ENCODE peak calls at places on chromosomes 4 and X, in eight cellular contexts. I, S, E, H, D, L, W and O are unnamed samples. For H3K4me1, the result is how much of the 10 kb centered on the place peaks cover.

GRCh38 chr4:70703695-70704332 is 15.5 kb downstream of the UTP3 start:
- DNase-seq in I (peak), S (peak), E (peak), H (no peak), D (no peak), L (peak), W (peak), O (peak)

GRCh38 chrX:136879001-136879667 is 1.4 kb downstream of the RBMX start:
- DNase-seq in I (no peak), S (no peak), E (no peak), H (no peak), D (no peak), L (no peak), W (no peak), O (no peak)

GRCh38 chr4:145299380-145300076 is 119.1 kb upstream of the OTUD4 start:
- DNase-seq in I (no peak), S (no peak), E (no peak), H (no peak), D (peak), L (peak), W (no peak), O (no peak)

GRCh38 chr4:12881945-12882589 is 602.1 kb downstream of the RAB28 start:
- DNase-seq in I (no peak), S (no peak), E (no peak), H (no peak), D (no peak), L (no peak), W (no peak), O (no peak)

GRCh38 chrX:48715066-48715465 is 18.5 kb downstream of the SUV39H1 start:
- DNase-seq in I (no peak), S (no peak), E (no peak), H (no peak), D (no peak), L (peak), W (no peak), O (no peak)

GRCh38 chr4:79823148-79823763 is 249.8 kb downstream of the ANTXR2 start:
- DNase-seq in I (no peak), S (no peak), E (no peak), H (no peak), D (no peak), L (peak), W (peak), O (no peak)

GRCh38 chr4:89300490-89300889 is 7.1 kb downstream of the GPRIN3 start:
- DNase-seq in I (no peak), S (no peak), E (no peak), H (no peak), D (no peak), L (no peak), W (no peak), O (no peak)

GRCh38 chr4:74932010-74932409 is 906 bp upstream of the PARM1 start:
- DNase-seq in I (no peak), S (no peak), E (no peak), H (no peak), D (no peak), L (no peak), W (no peak), O (no peak)

GRCh38 chr4:182306792-182307507 is 63.7 kb downstream of the TENM3 start:
- DNase-seq in I (no peak), S (no peak), E (no peak), H (no peak), D (no peak), L (peak), W (no peak), O (no peak)

GRCh38 chr4:155599102-155599501 is 67.5 kb upstream of the GUCY1A1 start:
- DNase-seq in I (no peak), S (no peak), E (no peak), H (no peak), D (no peak), L (no peak), W (no peak), O (no peak)

GRCh38 chr4:13359809-13360208 is 124.3 kb downstream of the RAB28 start:
- DNase-seq in I (no peak), S (no peak), E (no peak), H (no peak), D (no peak), L (no peak), W (no peak), O (no peak)

GRCh38 chr4:15066140-15066539 is 63.9 kb downstream of the CPEB2 start:
- DNase-seq in I (no peak), S (no peak), E (no peak), H (no peak), D (no peak), L (no peak), W (no peak), O (no peak)

GRCh38 chr4:38531126-38531737 is 132.8 kb upstream of the KLF3 start:
- DNase-seq in I (no peak), S (no peak), E (peak), H (no peak), D (no peak), L (peak), W (peak), O (no peak)

GRCh38 chr4:29536745-29537144 is 1183.4 kb upstream of the PCDH7 start:
- DNase-seq in I (peak), S (no peak), E (no peak), H (no peak), D (no peak), L (no peak), W (no peak), O (no peak)

GRCh38 chrX:9867753-9868152 is 81.5 kb downstream of the SHROOM2 start:
- DNase-seq in I (no peak), S (no peak), E (no peak), H (no peak), D (no peak), L (peak), W (no peak), O (no peak)

GRCh38 chr4:161247831-161248230 is 916.0 kb downstream of the FSTL5 start:
- DNase-seq in I (no peak), S (no peak), E (no peak), H (no peak), D (no peak), L (no peak), W (no peak), O (no peak)

GRCh38 chr4:104394409-104394813 is 100.3 kb downstream of the CXXC4 start:
- DNase-seq in I (no peak), S (no peak), E (peak), H (no peak), D (no peak), L (no peak), W (no peak), O (peak)

GRCh38 chr4:145812902-145813301 is 125.7 kb downstream of the ZNF827 start:
- DNase-seq in I (no peak), S (no peak), E (no peak), H (no peak), D (no peak), L (no peak), W (no peak), O (no peak)

GRCh38 chr4:10529256-10529890 is 72.1 kb upstream of the ZNF518B start:
- DNase-seq in I (peak), S (no peak), E (no peak), H (no peak), D (no peak), L (no peak), W (peak), O (peak)

DNA sequence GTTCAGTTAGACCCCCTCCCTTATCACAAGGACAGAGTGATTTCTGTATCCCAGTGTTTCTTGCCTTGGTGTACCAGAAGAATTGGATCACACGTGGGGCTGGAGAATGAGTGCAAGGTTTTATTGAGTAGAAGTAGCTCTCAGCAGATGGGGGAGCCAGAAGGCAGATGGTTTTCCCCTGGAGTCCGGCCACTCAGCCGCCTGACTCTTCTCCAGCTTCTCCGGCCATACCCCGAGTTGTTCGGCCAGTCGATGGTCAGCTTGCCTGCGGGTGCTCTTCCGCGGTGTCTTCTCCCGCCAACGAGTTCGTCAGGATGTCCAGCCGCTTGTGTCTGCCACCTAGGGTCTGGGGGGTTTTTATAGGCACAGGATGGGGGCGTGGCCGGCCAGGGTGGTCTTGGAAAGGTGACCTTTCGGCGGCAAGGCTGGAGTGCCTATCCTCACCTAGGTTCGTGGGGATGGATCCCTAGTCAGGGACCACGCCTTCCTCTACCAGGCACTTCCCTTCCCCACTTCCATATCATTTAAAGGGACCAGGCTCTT is 14.5 kb downstream of the GAB1 start:
- DNase-seq in I (no peak), S (no peak), E (no peak), H (no peak), D (no peak), L (no peak), W (no peak), O (no peak)
- H3K4me1 ChIP-seq in I (under half), S (under half), E (under half), H (half or more), D (under half), L (under half), W (under half), O (under half)

GRCh38 chr4:53192496-53192895 is 173.4 kb downstream of the SCFD2 start:
- DNase-seq in I (no peak), S (no peak), E (no peak), H (no peak), D (no peak), L (peak), W (no peak), O (no peak)
- H3K4me1 ChIP-seq in I (under half), S (under half), E (under half), H (under half), D (under half), L (under half), W (under half), O (under half)

GRCh38 chrX:7117587-7117986 is 29.9 kb upstream of the STS start:
- DNase-seq in I (no peak), S (no peak), E (no peak), H (no peak), D (no peak), L (no peak), W (no peak), O (no peak)
- H3K4me1 ChIP-seq in I (under half), S (under half), E (under half), H (under half), D (half or more), L (under half), W (under half), O (under half)

DNA sequence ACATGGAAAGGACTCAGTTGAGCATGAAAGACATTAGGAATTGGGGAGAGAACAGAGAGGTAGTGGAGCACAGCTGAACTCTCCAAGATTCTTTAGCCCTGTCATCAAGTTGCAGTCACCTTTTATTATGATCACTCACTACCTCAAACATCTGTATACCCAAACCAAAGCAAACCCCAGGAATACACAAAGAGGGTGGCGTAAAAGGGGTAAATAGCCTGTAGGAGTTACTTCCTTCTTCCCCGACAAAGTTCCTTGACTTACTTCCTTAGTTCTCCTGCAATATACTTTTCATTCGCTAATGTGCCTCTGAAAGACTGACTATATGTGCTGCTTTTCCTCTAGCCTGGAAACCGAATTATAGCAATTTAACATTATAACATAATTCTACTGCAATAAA is 159.9 kb downstream of the SPRY1 start:
- DNase-seq in I (no peak), S (no peak), E (no peak), H (no peak), D (no peak), L (no peak), W (no peak), O (peak)
- H3K4me1 ChIP-seq in I (under half), S (under half), E (under half), H (under half), D (under half), L (under half), W (under half), O (under half)

GRCh38 chr4:184331155-184331995 is 113.7 kb upstream of the ENPP6 start:
- DNase-seq in I (no peak), S (peak), E (no peak), H (no peak), D (no peak), L (peak), W (no peak), O (peak)
- H3K4me1 ChIP-seq in I (under half), S (under half), E (under half), H (under half), D (under half), L (under half), W (under half), O (under half)

DNA sequence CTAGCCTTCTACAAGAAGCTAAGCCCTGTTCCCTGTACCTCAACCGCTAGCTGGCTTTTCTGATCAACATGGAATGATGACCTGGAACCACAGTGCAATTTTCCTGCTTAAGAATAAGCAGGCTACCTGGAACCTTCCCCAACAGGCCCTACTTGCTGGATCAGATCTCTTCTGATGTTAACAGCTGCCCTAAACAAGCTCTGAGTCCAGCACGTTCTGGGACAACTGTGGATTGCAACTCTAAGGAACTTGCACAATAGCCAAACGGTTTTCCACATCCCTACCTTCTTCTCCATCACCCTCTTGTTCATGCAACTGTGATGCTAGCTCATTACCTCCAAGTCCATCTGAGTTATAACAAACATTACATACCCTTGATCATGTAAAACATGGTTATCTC is 19.8 kb downstream of the ATP8A1 start:
- DNase-seq in I (no peak), S (no peak), E (no peak), H (no peak), D (no peak), L (no peak), W (no peak), O (no peak)
- H3K4me1 ChIP-seq in I (under half), S (under half), E (half or more), H (under half), D (half or more), L (under half), W (under half), O (under half)

DNA sequence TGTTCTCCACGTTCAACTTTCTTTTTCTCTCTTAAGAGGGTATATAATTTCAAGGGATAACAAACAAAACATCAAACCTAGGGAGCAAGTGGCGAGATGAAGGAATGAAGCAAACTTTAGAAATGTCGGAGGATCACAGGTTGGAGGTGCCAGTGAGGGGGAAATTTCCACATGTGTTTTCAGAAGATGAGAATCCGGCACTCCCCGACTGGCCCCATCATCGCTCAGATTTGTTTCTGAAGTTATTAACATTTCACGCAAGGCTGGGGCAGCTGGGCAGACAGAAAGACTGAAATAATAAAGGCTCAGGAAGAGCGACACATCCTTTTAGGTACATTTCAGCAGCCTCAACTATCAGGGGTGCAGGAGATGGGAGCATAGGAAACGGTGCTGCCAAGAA is 134.9 kb downstream of the SMIM20 start:
- DNase-seq in I (no peak), S (no peak), E (no peak), H (no peak), D (no peak), L (no peak), W (no peak), O (no peak)
- H3K4me1 ChIP-seq in I (under half), S (under half), E (under half), H (under half), D (under half), L (under half), W (under half), O (under half)

DNA sequence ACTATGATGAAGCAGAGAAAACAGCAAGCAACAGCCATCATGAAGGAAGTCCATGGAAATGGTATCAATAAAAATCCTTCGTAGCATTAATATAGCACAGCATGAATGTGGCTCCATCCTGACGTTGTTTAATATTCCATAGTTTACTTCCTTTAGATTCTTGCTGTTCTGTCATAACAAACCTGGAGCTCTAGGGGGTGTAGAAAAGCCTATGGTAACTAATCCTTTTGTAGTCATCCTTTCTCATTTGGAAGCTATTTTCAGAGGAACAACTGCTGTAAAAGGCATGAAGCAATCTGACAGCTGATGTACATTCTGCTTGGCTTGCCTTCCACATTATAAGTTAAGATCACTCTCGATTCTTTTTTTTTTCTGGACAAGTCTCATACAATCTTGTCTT is 909 bp downstream of the MYOZ2 start:
- DNase-seq in I (no peak), S (no peak), E (no peak), H (no peak), D (no peak), L (peak), W (no peak), O (no peak)
- H3K4me1 ChIP-seq in I (under half), S (under half), E (under half), H (under half), D (under half), L (under half), W (under half), O (under half)